ENCODE peak calls at places on chromosome 20, in six cellular contexts. S is Panc1, V is HCT116, Y is lower lobe of right lung, X is gastrocnemius medialis, I is A549. Z is an unnamed sample.

GRCh38 chr20:24897974-24898373 is 51.1 kb upstream of the CST7 start:
- DNase-seq in X (no peak), Y (no peak), S (no peak), V (no peak), I (no peak), Z (no peak)

GRCh38 chr20:326645-327031 is 1.3 kb downstream of the SOX12 start:
- DNase-seq in I (peak), Y (peak), V (no peak), X (no peak), S (no peak), Z (peak)

GRCh38 chr20:25008388-25009217 is 16.1 kb upstream of the APMAP start:
- DNase-seq in Y (no peak), I (no peak), S (no peak), X (no peak), V (no peak), Z (no peak)

GRCh38 chr20:8095648-8096572 is 36.2 kb upstream of the PLCB1 start:
- DNase-seq in X (no peak), S (no peak), I (no peak), Y (no peak), V (no peak), Z (no peak)

GRCh38 chr20:23565503-23566056 is 2.7 kb downstream of the CST9L start:
- DNase-seq in Y (no peak), S (no peak), V (no peak), I (no peak), X (no peak), Z (no peak)

GRCh38 chr20:35601021-35601973 is 14.3 kb upstream of the SPAG4 start:
- DNase-seq in S (no peak), V (no peak), I (peak), Y (peak), X (peak), Z (peak)

GRCh38 chr20:25009218-25010145 is 16.9 kb upstream of the APMAP start:
- DNase-seq in I (no peak), X (no peak), S (no peak), V (no peak), Y (no peak), Z (no peak)

GRCh38 chr20:44643596-44644383 is 7.7 kb downstream of the ADA start:
- DNase-seq in V (no peak), S (peak), X (peak), Y (peak), I (peak), Z (peak)

GRCh38 chr20:13953227-13953626 is 37.2 kb downstream of the SEL1L2 start:
- DNase-seq in X (no peak), V (no peak), I (no peak), S (no peak), Y (no peak), Z (no peak)

GRCh38 chr20:63520939-63521601 is 505 bp downstream of the PPDPF start:
- DNase-seq in S (no peak), V (no peak), X (no peak), I (peak), Y (peak), Z (peak)

GRCh38 chr20:63522091-63522868 is 1.7 kb downstream of the PPDPF start:
- DNase-seq in Y (no peak), V (no peak), I (no peak), X (no peak), S (no peak), Z (peak)

GRCh38 chr20:63522981-63523611 is 2.5 kb downstream of the PPDPF start:
- DNase-seq in X (no peak), S (no peak), V (no peak), Y (peak), I (no peak), Z (peak)

GRCh38 chr20:63520594-63520938 is at the start of gene PPDPF:
- DNase-seq in Y (peak), X (peak), V (no peak), S (no peak), I (peak), Z (peak)

GRCh38 chr20:63521602-63522001 is 1.0 kb downstream of the PPDPF start:
- DNase-seq in Y (peak), S (no peak), V (no peak), I (no peak), X (no peak), Z (peak)
- TF ChIP-seq CTCF in Y (no peak), S (no peak), V (no peak), I (no peak), X (no peak), Z (no peak)

DNA sequence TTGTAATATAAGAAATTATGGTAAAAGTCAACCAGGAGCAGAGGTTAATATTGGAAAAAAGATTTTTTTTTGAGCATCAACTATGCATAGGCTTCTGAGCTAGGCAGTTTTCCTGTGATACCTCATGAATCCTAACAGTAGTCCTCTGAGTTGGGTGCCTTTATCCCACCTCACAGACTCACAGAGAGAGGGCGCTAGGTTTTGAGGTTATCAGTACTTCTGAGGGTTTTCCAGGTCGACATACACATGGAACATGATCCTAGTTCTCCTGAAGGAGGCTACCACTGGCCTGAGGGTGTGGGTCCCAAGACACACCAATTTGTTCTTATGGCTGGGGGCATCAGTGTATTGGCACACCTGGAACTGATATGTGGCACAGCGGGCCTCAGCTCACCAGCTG is 358.8 kb upstream of the JAG1 start:
- DNase-seq in S (no peak), I (no peak), V (no peak), X (no peak), Y (no peak), Z (no peak)
- TF ChIP-seq CTCF in S (no peak), I (no peak), V (no peak), X (no peak), Y (no peak), Z (no peak)

GRCh38 chr20:62623488-62624324 is 18.6 kb upstream of the SLCO4A1 start:
- DNase-seq in S (peak), I (peak), Y (peak), X (peak), V (peak), Z (peak)
- TF ChIP-seq CTCF in S (no peak), I (no peak), Y (no peak), X (no peak), V (no peak), Z (no peak)

DNA sequence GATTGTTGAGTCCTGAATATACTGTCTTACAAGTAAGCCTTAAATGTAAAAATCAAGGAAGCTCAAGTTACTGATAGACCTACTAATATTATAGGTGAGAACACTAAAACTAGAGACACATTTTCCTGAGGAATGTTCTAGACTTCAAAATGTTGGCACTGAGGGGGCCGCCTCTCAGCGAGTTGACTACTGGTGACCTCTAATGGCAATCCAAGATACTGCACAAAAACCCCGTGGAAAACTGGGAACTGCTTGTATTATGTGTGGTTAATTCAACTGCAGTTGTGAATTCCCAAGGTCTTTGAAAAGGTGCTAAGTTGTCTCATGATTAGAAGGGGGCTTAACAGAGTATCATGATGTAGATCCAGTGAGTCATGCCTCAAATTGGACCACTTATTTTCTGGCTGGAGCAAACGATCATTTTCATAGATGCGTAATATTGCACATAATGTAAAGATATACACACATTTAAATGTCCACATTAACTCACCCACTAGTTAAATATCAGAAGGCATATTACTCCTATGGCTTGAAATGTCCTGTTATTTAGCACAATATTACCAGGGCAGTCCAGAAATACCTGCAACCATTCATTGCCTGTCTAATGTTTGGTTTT is 336.2 kb downstream of the FOXA2 start:
- DNase-seq in Y (no peak), X (no peak), V (no peak), S (no peak), I (peak), Z (no peak)
- TF ChIP-seq CTCF in Y (peak), X (no peak), V (peak), S (peak), I (peak), Z (peak)

GRCh38 chr20:57665589-57665971 is 44.2 kb downstream of the PMEPA1 start:
- DNase-seq in I (no peak), Y (peak), X (no peak), S (no peak), V (no peak), Z (no peak)
- TF ChIP-seq CTCF in I (no peak), Y (no peak), X (no peak), S (no peak), V (no peak), Z (no peak)

GRCh38 chr20:41242807-41243206 is 74.7 kb downstream of the ZHX3 start:
- DNase-seq in Y (no peak), I (no peak), S (no peak), V (no peak), X (no peak), Z (no peak)

GRCh38 chr20:41242352-41242751 is 75.2 kb downstream of the ZHX3 start:
- DNase-seq in X (no peak), S (no peak), V (no peak), Y (no peak), I (no peak), Z (no peak)

GRCh38 chr20:41248371-41249024 is 69.0 kb downstream of the ZHX3 start:
- DNase-seq in I (no peak), S (no peak), Y (no peak), X (no peak), V (no peak), Z (no peak)

GRCh38 chr20:41247523-41248370 is 69.8 kb downstream of the ZHX3 start:
- DNase-seq in S (no peak), X (no peak), Y (no peak), V (no peak), I (no peak), Z (no peak)

GRCh38 chr20:41245086-41245707 is 72.3 kb downstream of the ZHX3 start:
- DNase-seq in X (no peak), S (no peak), Y (no peak), I (no peak), V (no peak), Z (no peak)
- TF ChIP-seq CTCF in X (no peak), S (no peak), Y (no peak), I (no peak), V (no peak), Z (no peak)

DNA sequence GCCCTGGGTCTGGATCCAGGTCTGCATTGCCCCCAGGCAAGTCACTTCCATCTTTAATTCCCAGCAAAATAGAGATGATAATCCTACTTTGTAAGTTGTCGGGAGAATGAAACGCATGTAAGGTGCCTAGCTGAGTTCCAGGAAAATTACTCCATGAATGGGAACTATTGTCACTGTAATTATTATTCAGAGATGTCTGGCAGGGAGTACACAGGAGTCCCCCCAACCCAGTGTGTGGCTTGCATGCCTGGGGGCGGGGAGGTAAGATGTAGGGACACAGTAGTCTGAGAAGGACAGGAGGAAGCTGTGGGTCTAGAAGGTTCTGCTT is 85.4 kb downstream of the CD40 start:
- DNase-seq in Y (no peak), I (no peak), V (no peak), X (no peak), S (no peak), Z (no peak)
- TF ChIP-seq CTCF in Y (no peak), I (no peak), V (no peak), X (no peak), S (no peak), Z (no peak)